ENCODE peak calls at places on chromosomes 11 and 22, in four cellular contexts. One of them, this sample, is unnamed.
A peak's percentile ranks its signal among the peaks of the same experiment; 100 is the strongest.

GRCh38 chr11:34184505-34185015 is 79.1 kb downstream of the NAT10 start:
- DNase-seq in Panc1: no peak
- DNase-seq in NB4: peak; percentile 53
- DNase-seq in heart left ventricle: no peak
- DNase-seq in this sample: no peak

GRCh38 chr22:50560034-50560433 is 2.7 kb downstream of the SYCE3 start:
- DNase-seq in Panc1: no peak
- DNase-seq in NB4: no peak
- DNase-seq in heart left ventricle: no peak
- DNase-seq in this sample: no peak

GRCh38 chr11:22244986-22245592 is 52.2 kb downstream of the ANO5 start:
- DNase-seq in Panc1: peak; percentile 28
- DNase-seq in NB4: peak; percentile 44
- DNase-seq in heart left ventricle: no peak
- DNase-seq in this sample: peak; percentile 6

GRCh38 chr22:35299717-35300497 is at the start of gene TOM1:
- DNase-seq in Panc1: peak; percentile 80
- DNase-seq in NB4: peak; percentile 98
- DNase-seq in heart left ventricle: peak; percentile 99
- DNase-seq in this sample: peak; percentile 95

GRCh38 chr11:102883132-102883531 is 8.3 kb upstream of the MMP12 start:
- DNase-seq in Panc1: no peak
- DNase-seq in NB4: no peak
- DNase-seq in heart left ventricle: no peak
- DNase-seq in this sample: no peak

GRCh38 chr11:125224391-125225015 is 60.0 kb downstream of the PKNOX2 start:
- DNase-seq in Panc1: no peak
- DNase-seq in NB4: peak; percentile 23
- DNase-seq in heart left ventricle: no peak
- DNase-seq in this sample: no peak

GRCh38 chr11:111582163-111582562 is 20.1 kb upstream of the SIK2 start:
- DNase-seq in Panc1: no peak
- DNase-seq in NB4: no peak
- DNase-seq in heart left ventricle: no peak
- DNase-seq in this sample: no peak

GRCh38 chr11:12560861-12561260 is 113.4 kb upstream of the TEAD1 start:
- DNase-seq in Panc1: no peak
- DNase-seq in NB4: no peak
- DNase-seq in heart left ventricle: no peak
- DNase-seq in this sample: no peak

GRCh38 chr22:33194529-33194928 is 136.3 kb upstream of the SYN3 start:
- DNase-seq in Panc1: no peak
- DNase-seq in NB4: no peak
- DNase-seq in heart left ventricle: no peak
- DNase-seq in this sample: no peak

GRCh38 chr11:86978247-86978646 is 23.1 kb upstream of the FZD4 start:
- DNase-seq in Panc1: no peak
- DNase-seq in NB4: peak; percentile 37
- DNase-seq in heart left ventricle: no peak
- DNase-seq in this sample: no peak

GRCh38 chr11:70119502-70119901 is 41.4 kb downstream of the ANO1 start:
- DNase-seq in Panc1: no peak
- DNase-seq in NB4: no peak
- DNase-seq in heart left ventricle: no peak
- DNase-seq in this sample: no peak

GRCh38 chr11:108916935-108917334 is 252.1 kb downstream of the DDX10 start:
- DNase-seq in Panc1: no peak
- DNase-seq in NB4: no peak
- DNase-seq in heart left ventricle: no peak
- DNase-seq in this sample: no peak

GRCh38 chr11:93936416-93936815 is 84.7 kb upstream of the HEPHL1 start:
- DNase-seq in Panc1: no peak
- DNase-seq in NB4: no peak
- DNase-seq in heart left ventricle: no peak
- DNase-seq in this sample: no peak

GRCh38 chr11:11626128-11626527 is 4.3 kb upstream of the GALNT18 start:
- DNase-seq in Panc1: no peak
- DNase-seq in NB4: no peak
- DNase-seq in heart left ventricle: no peak
- DNase-seq in this sample: no peak

GRCh38 chr11:74487875-74488274 is 5.6 kb downstream of the LIPT2 start:
- DNase-seq in Panc1: no peak
- DNase-seq in NB4: peak; percentile 51
- DNase-seq in heart left ventricle: no peak
- DNase-seq in this sample: no peak
- TF ChIP-seq CTCF in Panc1: peak; percentile 59
- TF ChIP-seq CTCF in NB4: peak; percentile 38
- TF ChIP-seq CTCF in heart left ventricle: no peak
- TF ChIP-seq CTCF in this sample: peak; percentile 46

GRCh38 chr22:44287121-44287693 is 25.5 kb downstream of the SHISAL1 start:
- DNase-seq in Panc1: no peak
- DNase-seq in NB4: no peak
- DNase-seq in heart left ventricle: peak; percentile 34
- DNase-seq in this sample: no peak

GRCh38 chr22:44281706-44282637 is 30.8 kb downstream of the SHISAL1 start:
- DNase-seq in Panc1: no peak
- DNase-seq in NB4: no peak
- DNase-seq in heart left ventricle: no peak
- DNase-seq in this sample: no peak

GRCh38 chr22:44286673-44287072 is 26.1 kb downstream of the SHISAL1 start:
- DNase-seq in Panc1: no peak
- DNase-seq in NB4: no peak
- DNase-seq in heart left ventricle: peak; percentile 52
- DNase-seq in this sample: no peak

GRCh38 chr22:44280665-44281188 is 32.0 kb downstream of the SHISAL1 start:
- DNase-seq in Panc1: no peak
- DNase-seq in NB4: no peak
- DNase-seq in heart left ventricle: no peak
- DNase-seq in this sample: no peak

GRCh38 chr22:44284711-44285110 is 28.0 kb downstream of the SHISAL1 start:
- DNase-seq in Panc1: no peak
- DNase-seq in NB4: no peak
- DNase-seq in heart left ventricle: peak; percentile 14
- DNase-seq in this sample: no peak
- TF ChIP-seq CTCF in Panc1: no peak
- TF ChIP-seq CTCF in NB4: no peak
- TF ChIP-seq CTCF in heart left ventricle: no peak
- TF ChIP-seq CTCF in this sample: no peak

GRCh38 chr22:30920407-30920806 is 48.2 kb downstream of the MORC2 start:
- DNase-seq in Panc1: peak; percentile 12
- DNase-seq in NB4: peak; percentile 83
- DNase-seq in heart left ventricle: peak; percentile 88
- DNase-seq in this sample: no peak
- TF ChIP-seq CTCF in Panc1: peak; percentile 89
- TF ChIP-seq CTCF in NB4: peak; percentile 92
- TF ChIP-seq CTCF in heart left ventricle: peak; percentile 89
- TF ChIP-seq CTCF in this sample: peak; percentile 91

DNA sequence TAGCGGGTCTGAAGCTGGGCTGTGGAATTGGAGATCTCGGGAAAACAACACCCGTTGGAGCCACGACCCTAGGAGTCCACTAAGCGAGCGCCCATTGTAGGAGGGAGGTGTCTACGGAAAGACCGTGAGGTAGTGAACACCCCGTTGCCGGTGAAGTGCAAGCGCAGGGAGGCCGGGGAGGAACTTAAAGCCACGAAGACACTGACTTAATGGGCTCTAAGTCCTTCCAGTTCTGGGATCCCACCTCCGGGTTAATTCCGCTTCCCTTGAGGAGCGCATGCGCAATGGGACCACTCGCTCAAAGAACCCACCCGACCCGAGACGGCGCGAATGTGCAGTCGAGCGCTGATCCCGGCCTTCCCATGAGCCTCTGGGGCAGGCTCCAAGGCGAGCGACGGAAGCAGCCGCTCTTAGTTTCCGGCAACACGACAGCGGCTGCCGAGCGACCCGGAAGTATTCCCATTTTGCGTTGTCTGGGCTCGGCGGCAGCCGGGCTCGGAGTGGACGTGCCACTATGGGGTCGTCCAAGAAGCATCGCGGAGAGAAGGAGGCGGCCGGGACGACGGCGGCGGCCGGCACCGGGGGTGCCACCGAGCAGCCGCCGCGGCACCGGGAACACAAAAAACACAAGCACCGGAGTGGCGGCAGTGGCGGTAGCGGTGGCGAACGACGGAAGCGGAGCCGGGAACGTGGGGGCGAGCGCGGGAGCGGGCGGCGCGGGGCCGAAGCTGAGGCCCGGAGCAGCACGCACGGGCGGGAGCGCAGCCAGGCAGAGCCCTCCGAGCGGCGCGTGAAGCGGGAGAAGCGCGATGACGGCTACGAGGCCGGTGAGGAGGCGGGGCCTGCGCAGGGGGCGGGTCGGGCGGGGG is at the start of gene SART1:
- DNase-seq in Panc1: peak; percentile 93
- DNase-seq in NB4: peak; percentile 99
- DNase-seq in heart left ventricle: peak; percentile 99
- DNase-seq in this sample: peak; percentile 64
- TF ChIP-seq CTCF in Panc1: no peak
- TF ChIP-seq CTCF in NB4: no peak
- TF ChIP-seq CTCF in heart left ventricle: no peak
- TF ChIP-seq CTCF in this sample: no peak

This sample was measured in epithelial cell of proximal tubule.